ENCODE peak calls at places on chromosomes 16 and 17, in eight cellular contexts. T is NCI-H524; A is epithelial cell of prostate; L is NCI-H1092; R is germinal center; P is activated naive CD8-positive, alpha-beta T cell treated with anti-CD3 and anti-CD28 coated beads for 36 hours; J is heart right ventricle; H is fibroblast of pulmonary artery. F is an unnamed sample.

GRCh38 chr16:57137566-57138273 is 45.3 kb downstream of the CPNE2 start:
- DNase-seq in T (no peak), A (no peak), L (no peak), R (no peak), P (no peak), J (no peak), H (no peak), F (no peak)

GRCh38 chr17:78995022-78995760 is 14.4 kb downstream of the CANT1 start:
- DNase-seq in T (no peak), A (no peak), L (no peak), R (no peak), P (no peak), J (no peak), H (no peak), F (no peak)

GRCh38 chr17:59893617-59894100 is 738 bp downstream of the RPS6KB1 start:
- DNase-seq in T (peak), A (no peak), L (peak), R (peak), P (no peak), J (no peak), H (peak), F (peak)

GRCh38 chr17:63774141-63774981 is at the start of gene DDX42:
- DNase-seq in T (peak), A (no peak), L (peak), R (no peak), P (no peak), J (peak), H (peak), F (peak)

GRCh38 chr16:425740-426114 is 278 bp downstream of the RAB11FIP3 start:
- DNase-seq in T (no peak), A (no peak), L (no peak), R (peak), P (peak), J (no peak), H (no peak), F (no peak)

GRCh38 chr17:48131216-48131824 is 23.8 kb downstream of the SNX11 start:
- DNase-seq in T (peak), A (no peak), L (peak), R (peak), P (peak), J (peak), H (peak), F (peak)

GRCh38 chr16:11562941-11563340 is 23.8 kb downstream of the LITAF start:
- DNase-seq in T (no peak), A (no peak), L (no peak), R (no peak), P (no peak), J (no peak), H (no peak), F (no peak)

GRCh38 chr17:61582593-61582992 is 8.4 kb downstream of the NACA2 start:
- DNase-seq in T (no peak), A (no peak), L (no peak), R (no peak), P (no peak), J (no peak), H (no peak), F (no peak)

GRCh38 chr16:88811850-88812736 is at the start of gene APRT:
- DNase-seq in T (peak), A (peak), L (peak), R (peak), P (peak), J (peak), H (peak), F (peak)

GRCh38 chr17:57256708-57257112 is 387 bp downstream of the MSI2 start:
- DNase-seq in T (no peak), A (no peak), L (no peak), R (peak), P (no peak), J (peak), H (peak), F (peak)

GRCh38 chr17:45224671-45225050 is 3.0 kb downstream of the FMNL1 start:
- DNase-seq in T (no peak), A (no peak), L (no peak), R (no peak), P (peak), J (no peak), H (no peak), F (no peak)

GRCh38 chr17:4960279-4960922 is 7.2 kb downstream of the SPAG7 start:
- DNase-seq in T (no peak), A (no peak), L (no peak), R (no peak), P (no peak), J (no peak), H (no peak), F (no peak)

GRCh38 chr17:47829870-47830269 is 1.5 kb downstream of the MRPL10 start:
- DNase-seq in T (no peak), A (no peak), L (no peak), R (no peak), P (no peak), J (no peak), H (no peak), F (no peak)

GRCh38 chr16:50940275-50940854 is 198.5 kb downstream of the CYLD start:
- DNase-seq in T (peak), A (no peak), L (no peak), R (no peak), P (no peak), J (no peak), H (no peak), F (no peak)

GRCh38 chr16:17372383-17372782 is 98.4 kb downstream of the XYLT1 start:
- DNase-seq in T (no peak), A (no peak), L (no peak), R (no peak), P (no peak), J (no peak), H (no peak), F (no peak)

GRCh38 chr17:40331743-40332641 is 23.0 kb downstream of the RARA start:
- DNase-seq in T (no peak), A (no peak), L (peak), R (no peak), P (peak), J (peak), H (peak), F (peak)

GRCh38 chr16:75506567-75506966 is 11.3 kb upstream of the CHST6 start:
- DNase-seq in T (no peak), A (peak), L (no peak), R (no peak), P (no peak), J (peak), H (peak), F (peak)

GRCh38 chr16:1152123-1152638 is 725 bp upstream of the CACNA1H start:
- DNase-seq in T (no peak), A (no peak), L (no peak), R (peak), P (peak), J (peak), H (no peak), F (no peak)

GRCh38 chr16:14284930-14285541 is 213.9 kb downstream of the MRTFB start:
- DNase-seq in T (peak), A (no peak), L (peak), R (peak), P (no peak), J (no peak), H (peak), F (peak)

GRCh38 chr17:48760411-48760810 is 31.9 kb upstream of the HOXB13 start:
- DNase-seq in T (no peak), A (no peak), L (no peak), R (no peak), P (no peak), J (no peak), H (no peak), F (no peak)

GRCh38 chr17:81652901-81653771 is 3.2 kb downstream of the PDE6G start:
- DNase-seq in T (no peak), A (no peak), L (no peak), R (no peak), P (peak), J (no peak), H (no peak), F (no peak)

GRCh38 chr17:11241611-11242226 is 706 bp downstream of the SHISA6 start:
- DNase-seq in T (no peak), A (no peak), L (no peak), R (no peak), P (no peak), J (no peak), H (no peak), F (no peak)

GRCh38 chr16:73068546-73069401 is 20.8 kb upstream of the ZFHX3 start:
- DNase-seq in T (no peak), A (peak), L (peak), R (no peak), P (no peak), J (peak), H (peak), F (peak)

GRCh38 chr17:2223617-2223927 is 80.0 kb downstream of the SMG6 start:
- DNase-seq in T (no peak), A (no peak), L (no peak), R (no peak), P (no peak), J (no peak), H (no peak), F (no peak)

GRCh38 chr17:39517224-39517623 is 55.9 kb downstream of the CDK12 start:
- DNase-seq in T (no peak), A (no peak), L (no peak), R (no peak), P (no peak), J (no peak), H (peak), F (no peak)

GRCh38 chr16:50653633-50654524 is 27.2 kb downstream of the SNX20 start:
- DNase-seq in T (peak), A (no peak), L (no peak), R (no peak), P (no peak), J (no peak), H (no peak), F (no peak)

GRCh38 chr16:54594646-54595381 is 308.2 kb upstream of the IRX3 start:
- DNase-seq in T (no peak), A (no peak), L (no peak), R (no peak), P (no peak), J (no peak), H (no peak), F (no peak)

GRCh38 chr16:8795818-8796217 is 1.6 kb downstream of the TMEM186 start:
- DNase-seq in T (no peak), A (no peak), L (no peak), R (no peak), P (no peak), J (no peak), H (no peak), F (no peak)

F was measured in fibroblast of villous mesenchyme.